ENCODE peak calls at places on chromosomes 5 and 9, in ten cellular contexts. A is astrocyte of the hippocampus; E is stimulated activated CD4-positive, alpha-beta T cell treated with anti-CD3 and anti-CD28 coated beads, Interleukin-15, amount 100 ng/mL, for 24 hours; P is amniotic stem cell; Z is Ammon's horn; C is GM10248; J is activated naive CD4-positive, alpha-beta T cell treated with Interleukin-2 at 50 U/mL for 16 hours; H is activated CD4-positive, alpha-beta T cell treated with anti-CD3 and anti-CD28 coated beads, Interleukin-2, amount 50 U/mL, for 1 hour; O is LoVo; S is central memory CD4-positive, alpha-beta T cell. V is an unnamed sample.

GRCh38 chr5:38576971-38577684 is 20.7 kb upstream of the LIFR start:
- DNase-seq in P (no peak), E (no peak), O (no peak), H (no peak), Z (no peak), S (no peak), C (no peak), J (no peak), A (no peak), V (no peak)

GRCh38 chr9:72210522-72210921 is 61.3 kb downstream of the GDA start:
- DNase-seq in P (no peak), S (no peak), J (no peak), A (no peak), O (no peak), H (no peak), Z (no peak), C (no peak), E (no peak), V (no peak)

GRCh38 chr5:65612298-65612907 is 11.7 kb downstream of the TRIM23 start:
- DNase-seq in E (no peak), O (no peak), S (no peak), A (no peak), C (no peak), Z (no peak), H (no peak), P (no peak), J (no peak), V (no peak)

GRCh38 chr5:136714286-136714685 is 348.9 kb upstream of the TRPC7 start:
- DNase-seq in E (no peak), C (no peak), J (no peak), P (no peak), H (no peak), O (no peak), Z (no peak), A (no peak), S (no peak), V (no peak)

GRCh38 chr9:125906893-125907292 is 159.7 kb downstream of the PBX3 start:
- DNase-seq in Z (no peak), A (no peak), E (no peak), O (no peak), C (no peak), J (no peak), P (no peak), H (no peak), S (no peak), V (no peak)

GRCh38 chr5:146390469-146390868 is 51.8 kb downstream of the POU4F3 start:
- DNase-seq in J (no peak), C (no peak), P (no peak), Z (no peak), A (no peak), H (no peak), O (no peak), S (no peak), E (peak), V (no peak)

GRCh38 chr5:55903121-55903701 is 52.1 kb downstream of the IL31RA start:
- DNase-seq in H (peak), O (peak), C (peak), Z (no peak), A (peak), E (peak), P (no peak), J (peak), S (peak), V (no peak)

GRCh38 chr9:124038239-124038638 is 26.7 kb downstream of the LHX2 start:
- DNase-seq in Z (no peak), H (no peak), S (no peak), P (no peak), E (no peak), O (peak), A (no peak), J (no peak), C (no peak), V (no peak)

GRCh38 chr9:37032713-37033112 is 1.4 kb downstream of the PAX5 start:
- DNase-seq in S (no peak), E (no peak), J (no peak), P (no peak), O (no peak), Z (no peak), C (peak), H (no peak), A (no peak), V (no peak)